ENCODE peak calls at places on chromosomes 6 and 20, in six cellular contexts. B is RWPE1, O is fibroblast of lung, L is epithelial cell of esophagus, E is psoas muscle, R is PC-3. K is an unnamed sample.

GRCh38 chr6:170085475-170086401 is 205.1 kb downstream of the DLL1 start:
- DNase-seq in B (no peak), E (no peak), L (no peak), R (no peak), O (no peak), K (no peak)

GRCh38 chr6:149233056-149233715 is 84.3 kb upstream of the TAB2 start:
- DNase-seq in O (peak), R (peak), L (peak), B (peak), E (no peak), K (peak)

GRCh38 chr20:35305682-35306556 is 13.7 kb upstream of the FAM83C start:
- DNase-seq in E (peak), L (peak), R (peak), O (peak), B (peak), K (no peak)

GRCh38 chr6:117138407-117138806 is 127.0 kb upstream of the VGLL2 start:
- DNase-seq in B (no peak), E (no peak), L (no peak), R (no peak), O (no peak), K (no peak)

GRCh38 chr6:130632288-130632687 is 194.9 kb upstream of the SMLR1 start:
- DNase-seq in O (peak), L (peak), B (no peak), E (no peak), R (no peak), K (no peak)

GRCh38 chr20:58709013-58709702 is 16.6 kb downstream of the NPEPL1 start:
- DNase-seq in E (no peak), B (no peak), O (no peak), L (no peak), R (no peak), K (no peak)

GRCh38 chr20:53445276-53445675 is 148.4 kb downstream of the ZNF217 start:
- DNase-seq in L (no peak), E (no peak), B (no peak), R (no peak), O (peak), K (no peak)

GRCh38 chr6:10403385-10404106 is 11.3 kb downstream of the TFAP2A start:
- DNase-seq in L (peak), B (peak), E (no peak), O (peak), R (peak), K (no peak)

GRCh38 chr6:3512832-3513231 is 56.0 kb upstream of the SLC22A23 start:
- DNase-seq in E (no peak), L (no peak), O (no peak), R (no peak), B (no peak), K (no peak)

GRCh38 chr6:82843291-82843885 is 222.3 kb downstream of the UBE3D start:
- DNase-seq in R (no peak), O (no peak), L (no peak), B (no peak), E (no peak), K (no peak)

GRCh38 chr6:75524322-75524972 is 30.8 kb upstream of the FILIP1 start:
- DNase-seq in R (peak), E (no peak), O (peak), B (peak), L (peak), K (no peak)

GRCh38 chr6:170372380-170373325 is 66.1 kb downstream of the FAM120B start:
- DNase-seq in R (peak), L (peak), O (no peak), B (no peak), E (no peak), K (no peak)

GRCh38 chr6:52547647-52548352 is 29.1 kb downstream of the TRAM2 start:
- DNase-seq in B (no peak), O (peak), E (no peak), L (no peak), R (peak), K (no peak)

GRCh38 chr20:44596010-44596409 is 13.6 kb downstream of the PKIG start:
- DNase-seq in O (no peak), E (no peak), L (peak), B (no peak), R (peak), K (no peak)

GRCh38 chr6:144148891-144149290 is 1.4 kb upstream of the STX11 start:
- DNase-seq in O (no peak), B (no peak), L (peak), E (no peak), R (peak), K (no peak)

GRCh38 chr20:43752561-43753301 is 25.9 kb upstream of the GTSF1L start:
- DNase-seq in L (peak), E (no peak), R (peak), B (no peak), O (peak), K (no peak)

GRCh38 chr6:125932451-125932795 is 24.1 kb upstream of the HINT3 start:
- DNase-seq in O (no peak), L (no peak), E (no peak), B (no peak), R (no peak), K (no peak)

GRCh38 chr20:24998631-24999445 is 6.3 kb upstream of the APMAP start:
- DNase-seq in E (peak), L (no peak), O (no peak), B (no peak), R (no peak), K (no peak)

GRCh38 chr6:166511316-166511715 is 75.2 kb downstream of the RAMACL start:
- DNase-seq in L (no peak), B (no peak), O (no peak), E (no peak), R (no peak), K (no peak)

GRCh38 chr6:141309295-141309694 is 823.4 kb upstream of the GJE1 start:
- DNase-seq in E (no peak), B (no peak), R (peak), L (peak), O (no peak), K (no peak)
- TF ChIP-seq CTCF in E (no peak), B (no peak), R (no peak), L (no peak), O (peak), K (no peak)

GRCh38 chr20:11978496-11978895 is 60.8 kb downstream of the BTBD3 start:
- DNase-seq in O (no peak), R (no peak), B (no peak), E (no peak), L (no peak), K (no peak)

GRCh38 chr20:11981366-11981947 is 63.8 kb downstream of the BTBD3 start:
- DNase-seq in R (no peak), B (no peak), E (no peak), O (no peak), L (no peak), K (no peak)

GRCh38 chr20:11979306-11980128 is 61.8 kb downstream of the BTBD3 start:
- DNase-seq in E (no peak), R (no peak), L (no peak), O (no peak), B (no peak), K (no peak)

GRCh38 chr20:11982289-11982957 is 64.7 kb downstream of the BTBD3 start:
- DNase-seq in E (no peak), O (no peak), B (no peak), L (no peak), R (no peak), K (no peak)

GRCh38 chr20:11980263-11980662 is 62.6 kb downstream of the BTBD3 start:
- DNase-seq in E (no peak), B (no peak), O (no peak), L (no peak), R (no peak), K (no peak)
- TF ChIP-seq CTCF in E (no peak), B (no peak), O (no peak), L (peak), R (peak), K (no peak)

GRCh38 chr6:88492824-88493223 is 326.7 kb upstream of the CNR1 start:
- DNase-seq in E (no peak), R (peak), B (peak), O (peak), L (peak), K (no peak)
- TF ChIP-seq CTCF in E (no peak), R (peak), B (peak), O (peak), L (peak), K (no peak)

GRCh38 chr20:57080796-57081195 is 185.6 kb downstream of the BMP7 start:
- DNase-seq in L (no peak), E (no peak), O (peak), B (no peak), R (peak), K (no peak)
- TF ChIP-seq CTCF in L (no peak), E (no peak), O (no peak), B (peak), R (peak), K (no peak)

DNA sequence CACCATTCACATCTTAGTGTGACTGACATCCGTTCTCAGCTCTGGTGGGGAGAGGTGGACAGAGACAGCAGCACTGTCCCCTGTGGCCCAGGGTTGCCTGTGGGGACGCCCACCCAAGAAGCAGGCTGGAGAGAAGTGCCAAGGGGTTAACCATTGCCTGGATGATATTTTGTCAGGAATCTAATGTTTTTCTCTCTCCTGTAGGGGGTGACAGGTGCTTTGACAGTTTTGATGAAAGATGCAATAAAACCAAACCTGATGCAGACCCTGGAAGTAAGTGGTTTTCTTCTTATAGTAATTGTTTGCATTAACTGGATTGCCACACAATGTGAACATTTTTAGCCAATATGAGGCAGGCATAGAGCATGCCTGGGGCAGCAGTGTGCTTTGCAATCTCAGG is 99.3 kb downstream of the MTHFD1L start:
- DNase-seq in B (no peak), L (no peak), E (no peak), O (no peak), R (no peak), K (no peak)
- TF ChIP-seq CTCF in B (no peak), L (no peak), E (no peak), O (no peak), R (peak), K (no peak)

GRCh38 chr6:162904069-162904663 is 176.4 kb downstream of the PACRG start:
- DNase-seq in L (no peak), O (no peak), B (no peak), R (no peak), E (no peak), K (no peak)

GRCh38 chr6:162906479-162906878 is 178.7 kb downstream of the PACRG start:
- DNase-seq in E (no peak), B (no peak), L (no peak), R (no peak), O (no peak), K (no peak)

GRCh38 chr6:162913206-162913605 is 185.4 kb downstream of the PACRG start:
- DNase-seq in R (no peak), B (no peak), E (no peak), L (no peak), O (no peak), K (no peak)

DNA sequence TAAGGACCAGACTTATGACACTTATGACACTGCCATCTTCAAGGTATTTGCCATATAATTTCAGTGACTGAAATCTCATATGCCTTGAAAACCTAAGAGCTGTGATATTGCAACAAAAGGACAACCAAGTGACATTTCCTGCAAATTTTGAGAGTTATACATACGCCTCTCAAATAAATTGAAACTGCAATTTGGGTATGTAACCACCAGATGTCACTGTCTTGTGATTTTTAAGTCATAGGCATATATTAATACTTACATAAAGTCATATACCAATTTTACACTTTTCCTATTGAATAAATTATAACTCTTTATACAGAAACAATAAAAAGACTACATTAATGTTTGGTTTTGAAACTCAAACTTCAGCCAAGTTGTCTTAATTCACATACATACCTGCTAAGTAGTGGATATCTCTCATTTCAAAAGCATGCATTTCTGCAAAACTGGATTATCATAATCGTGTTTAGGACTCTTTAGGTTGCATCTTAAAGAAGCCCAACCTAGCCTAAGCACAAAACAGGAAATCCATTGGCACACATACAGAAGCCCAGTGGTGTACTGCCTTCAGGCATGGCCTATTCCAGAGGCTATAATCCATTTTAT is 180.2 kb downstream of the PACRG start:
- DNase-seq in L (peak), R (peak), E (no peak), B (no peak), O (peak), K (no peak)
- TF ChIP-seq CTCF in L (peak), R (peak), E (peak), B (no peak), O (peak), K (peak)

GRCh38 chr20:62979310-62979709 is 26.8 kb downstream of the SLC17A9 start:
- DNase-seq in O (no peak), B (no peak), L (no peak), R (no peak), E (no peak), K (no peak)
- TF ChIP-seq CTCF in O (no peak), B (no peak), L (no peak), R (no peak), E (no peak), K (no peak)

K was measured in CD4-positive, alpha-beta T cell.